ENCODE peak calls at places on chromosomes 13 and 19, in seven cellular contexts. One of them, this sample, is unnamed.

GRCh38 chr19:18896421-18896841 is 473 bp upstream of the CERS1 start:
- DNase-seq in CD14-positive monocyte: no peak
- DNase-seq in fibroblast of mammary gland: no peak
- DNase-seq in spleen: peak; percentile 61
- DNase-seq in dorsolateral prefrontal cortex: peak; percentile 59
- DNase-seq in WTC11: peak; percentile 25
- DNase-seq in left ventricle myocardium inferior: no peak
- DNase-seq in this sample: peak; percentile 43

GRCh38 chr13:100396771-100397170 is 191.8 kb downstream of the GGACT start:
- DNase-seq in fibroblast of mammary gland: no peak
- DNase-seq in WTC11: peak; percentile 59
- DNase-seq in left ventricle myocardium inferior: no peak
- DNase-seq in dorsolateral prefrontal cortex: no peak
- DNase-seq in CD14-positive monocyte: no peak
- DNase-seq in spleen: no peak
- DNase-seq in this sample: no peak

GRCh38 chr19:28541029-28541428 is 671.9 kb downstream of the UQCRFS1 start:
- DNase-seq in left ventricle myocardium inferior: no peak
- DNase-seq in WTC11: no peak
- DNase-seq in CD14-positive monocyte: no peak
- DNase-seq in fibroblast of mammary gland: no peak
- DNase-seq in spleen: no peak
- DNase-seq in dorsolateral prefrontal cortex: no peak
- DNase-seq in this sample: no peak

GRCh38 chr13:47426126-47426849 is 529.4 kb upstream of the HTR2A start:
- DNase-seq in WTC11: no peak
- DNase-seq in CD14-positive monocyte: no peak
- DNase-seq in spleen: no peak
- DNase-seq in left ventricle myocardium inferior: peak; percentile 16
- DNase-seq in fibroblast of mammary gland: peak; percentile 98
- DNase-seq in dorsolateral prefrontal cortex: peak; percentile 56
- DNase-seq in this sample: no peak

GRCh38 chr19:38362076-38362945 is 12.1 kb upstream of the PSMD8 start:
- DNase-seq in left ventricle myocardium inferior: peak; percentile 85
- DNase-seq in spleen: peak; percentile 91
- DNase-seq in fibroblast of mammary gland: peak; percentile 37
- DNase-seq in WTC11: peak; percentile 99
- DNase-seq in dorsolateral prefrontal cortex: no peak
- DNase-seq in CD14-positive monocyte: peak; percentile 69
- DNase-seq in this sample: peak; percentile 53

GRCh38 chr13:25214371-25215252 is 42.5 kb upstream of the AMER2 start:
- DNase-seq in dorsolateral prefrontal cortex: no peak
- DNase-seq in CD14-positive monocyte: no peak
- DNase-seq in spleen: no peak
- DNase-seq in WTC11: no peak
- DNase-seq in left ventricle myocardium inferior: no peak
- DNase-seq in fibroblast of mammary gland: peak; percentile 73
- DNase-seq in this sample: no peak

GRCh38 chr13:23751195-23751594 is 138.0 kb downstream of the MIPEP start:
- DNase-seq in WTC11: no peak
- DNase-seq in fibroblast of mammary gland: peak; percentile 15
- DNase-seq in CD14-positive monocyte: no peak
- DNase-seq in spleen: no peak
- DNase-seq in dorsolateral prefrontal cortex: no peak
- DNase-seq in left ventricle myocardium inferior: no peak
- DNase-seq in this sample: no peak

GRCh38 chr19:374886-375235 is 30.3 kb upstream of the MIER2 start:
- DNase-seq in dorsolateral prefrontal cortex: peak; percentile 6
- DNase-seq in spleen: no peak
- DNase-seq in fibroblast of mammary gland: no peak
- DNase-seq in CD14-positive monocyte: no peak
- DNase-seq in left ventricle myocardium inferior: no peak
- DNase-seq in WTC11: no peak
- DNase-seq in this sample: no peak

GRCh38 chr13:112643759-112644459 is 45.9 kb upstream of the ATP11A start:
- DNase-seq in dorsolateral prefrontal cortex: no peak
- DNase-seq in CD14-positive monocyte: no peak
- DNase-seq in WTC11: no peak
- DNase-seq in fibroblast of mammary gland: no peak
- DNase-seq in left ventricle myocardium inferior: no peak
- DNase-seq in spleen: peak; percentile 29
- DNase-seq in this sample: no peak

GRCh38 chr13:46297338-46297737 is 85.6 kb downstream of the LRRC63 start:
- DNase-seq in WTC11: no peak
- DNase-seq in CD14-positive monocyte: no peak
- DNase-seq in fibroblast of mammary gland: peak; percentile 15
- DNase-seq in left ventricle myocardium inferior: no peak
- DNase-seq in dorsolateral prefrontal cortex: no peak
- DNase-seq in spleen: no peak
- DNase-seq in this sample: no peak

GRCh38 chr13:110226051-110226562 is 80.8 kb downstream of the COL4A1 start:
- DNase-seq in CD14-positive monocyte: no peak
- DNase-seq in WTC11: no peak
- DNase-seq in left ventricle myocardium inferior: no peak
- DNase-seq in spleen: no peak
- DNase-seq in dorsolateral prefrontal cortex: no peak
- DNase-seq in fibroblast of mammary gland: no peak
- DNase-seq in this sample: no peak

GRCh38 chr13:113415825-113416224 is 37.5 kb downstream of the ADPRHL1 start:
- DNase-seq in dorsolateral prefrontal cortex: no peak
- DNase-seq in left ventricle myocardium inferior: no peak
- DNase-seq in WTC11: no peak
- DNase-seq in fibroblast of mammary gland: no peak
- DNase-seq in CD14-positive monocyte: no peak
- DNase-seq in spleen: no peak
- DNase-seq in this sample: no peak

GRCh38 chr13:71515639-71516038 is 351.4 kb downstream of the DACH1 start:
- DNase-seq in WTC11: no peak
- DNase-seq in fibroblast of mammary gland: no peak
- DNase-seq in CD14-positive monocyte: no peak
- DNase-seq in dorsolateral prefrontal cortex: no peak
- DNase-seq in spleen: no peak
- DNase-seq in left ventricle myocardium inferior: no peak
- DNase-seq in this sample: no peak

GRCh38 chr13:67438465-67438864 is 208.3 kb upstream of the PCDH9 start:
- DNase-seq in spleen: no peak
- DNase-seq in fibroblast of mammary gland: no peak
- DNase-seq in WTC11: no peak
- DNase-seq in dorsolateral prefrontal cortex: no peak
- DNase-seq in CD14-positive monocyte: no peak
- DNase-seq in left ventricle myocardium inferior: no peak
- DNase-seq in this sample: no peak

GRCh38 chr13:91372813-91373420 is 25.4 kb downstream of the MIR17HG start:
- DNase-seq in fibroblast of mammary gland: no peak
- DNase-seq in spleen: no peak
- DNase-seq in WTC11: no peak
- DNase-seq in dorsolateral prefrontal cortex: no peak
- DNase-seq in left ventricle myocardium inferior: no peak
- DNase-seq in CD14-positive monocyte: no peak
- DNase-seq in this sample: no peak

GRCh38 chr13:48318014-48318713 is 14.6 kb downstream of the RB1 start:
- DNase-seq in CD14-positive monocyte: no peak
- DNase-seq in left ventricle myocardium inferior: peak; percentile 28
- DNase-seq in fibroblast of mammary gland: no peak
- DNase-seq in spleen: peak; percentile 77
- DNase-seq in WTC11: no peak
- DNase-seq in dorsolateral prefrontal cortex: no peak
- DNase-seq in this sample: no peak

GRCh38 chr13:96650301-96650886 is 343.9 kb downstream of the OXGR1 start:
- DNase-seq in spleen: no peak
- DNase-seq in left ventricle myocardium inferior: no peak
- DNase-seq in WTC11: no peak
- DNase-seq in fibroblast of mammary gland: peak; percentile 89
- DNase-seq in dorsolateral prefrontal cortex: no peak
- DNase-seq in CD14-positive monocyte: no peak
- DNase-seq in this sample: no peak
- TF ChIP-seq CTCF in spleen: no peak
- TF ChIP-seq CTCF in left ventricle myocardium inferior: no peak
- TF ChIP-seq CTCF in WTC11: no peak
- TF ChIP-seq CTCF in fibroblast of mammary gland: peak; percentile 11
- TF ChIP-seq CTCF in dorsolateral prefrontal cortex: no peak
- TF ChIP-seq CTCF in CD14-positive monocyte: no peak
- TF ChIP-seq CTCF in this sample: no peak

GRCh38 chr19:35381318-35381717 is 10.4 kb downstream of the GPR42 start:
- DNase-seq in dorsolateral prefrontal cortex: no peak
- DNase-seq in CD14-positive monocyte: no peak
- DNase-seq in fibroblast of mammary gland: no peak
- DNase-seq in spleen: no peak
- DNase-seq in left ventricle myocardium inferior: no peak
- DNase-seq in WTC11: no peak
- DNase-seq in this sample: no peak

GRCh38 chr19:35381926-35382325 is 11.1 kb downstream of the GPR42 start:
- DNase-seq in WTC11: no peak
- DNase-seq in left ventricle myocardium inferior: no peak
- DNase-seq in fibroblast of mammary gland: no peak
- DNase-seq in dorsolateral prefrontal cortex: no peak
- DNase-seq in CD14-positive monocyte: no peak
- DNase-seq in spleen: no peak
- DNase-seq in this sample: no peak

GRCh38 chr19:35378356-35378755 is 7.5 kb downstream of the GPR42 start:
- DNase-seq in left ventricle myocardium inferior: no peak
- DNase-seq in spleen: no peak
- DNase-seq in dorsolateral prefrontal cortex: no peak
- DNase-seq in fibroblast of mammary gland: no peak
- DNase-seq in WTC11: no peak
- DNase-seq in CD14-positive monocyte: no peak
- DNase-seq in this sample: no peak

GRCh38 chr19:35380450-35381124 is 9.7 kb downstream of the GPR42 start:
- DNase-seq in fibroblast of mammary gland: no peak
- DNase-seq in WTC11: no peak
- DNase-seq in spleen: no peak
- DNase-seq in dorsolateral prefrontal cortex: no peak
- DNase-seq in left ventricle myocardium inferior: no peak
- DNase-seq in CD14-positive monocyte: no peak
- DNase-seq in this sample: no peak

GRCh38 chr19:35379992-35380391 is 9.1 kb downstream of the GPR42 start:
- DNase-seq in fibroblast of mammary gland: no peak
- DNase-seq in CD14-positive monocyte: no peak
- DNase-seq in dorsolateral prefrontal cortex: no peak
- DNase-seq in spleen: no peak
- DNase-seq in left ventricle myocardium inferior: no peak
- DNase-seq in WTC11: no peak
- DNase-seq in this sample: no peak
- TF ChIP-seq CTCF in fibroblast of mammary gland: no peak
- TF ChIP-seq CTCF in CD14-positive monocyte: no peak
- TF ChIP-seq CTCF in dorsolateral prefrontal cortex: no peak
- TF ChIP-seq CTCF in spleen: no peak
- TF ChIP-seq CTCF in left ventricle myocardium inferior: no peak
- TF ChIP-seq CTCF in WTC11: no peak
- TF ChIP-seq CTCF in this sample: no peak

GRCh38 chr19:5026706-5027273 is 57.9 kb downstream of the KDM4B start:
- DNase-seq in fibroblast of mammary gland: no peak
- DNase-seq in dorsolateral prefrontal cortex: no peak
- DNase-seq in spleen: peak; percentile 56
- DNase-seq in CD14-positive monocyte: no peak
- DNase-seq in WTC11: peak; percentile 56
- DNase-seq in left ventricle myocardium inferior: no peak
- DNase-seq in this sample: no peak
- TF ChIP-seq CTCF in fibroblast of mammary gland: peak; percentile 12
- TF ChIP-seq CTCF in dorsolateral prefrontal cortex: no peak
- TF ChIP-seq CTCF in spleen: no peak
- TF ChIP-seq CTCF in CD14-positive monocyte: no peak
- TF ChIP-seq CTCF in WTC11: peak; percentile 31
- TF ChIP-seq CTCF in left ventricle myocardium inferior: no peak
- TF ChIP-seq CTCF in this sample: no peak

GRCh38 chr19:48807590-48808308 is 3.1 kb downstream of the BCAT2 start:
- DNase-seq in WTC11: peak; percentile 44
- DNase-seq in CD14-positive monocyte: no peak
- DNase-seq in fibroblast of mammary gland: no peak
- DNase-seq in dorsolateral prefrontal cortex: no peak
- DNase-seq in left ventricle myocardium inferior: no peak
- DNase-seq in spleen: no peak
- DNase-seq in this sample: no peak
- TF ChIP-seq CTCF in WTC11: no peak
- TF ChIP-seq CTCF in CD14-positive monocyte: no peak
- TF ChIP-seq CTCF in fibroblast of mammary gland: no peak
- TF ChIP-seq CTCF in dorsolateral prefrontal cortex: no peak
- TF ChIP-seq CTCF in left ventricle myocardium inferior: no peak
- TF ChIP-seq CTCF in spleen: no peak
- TF ChIP-seq CTCF in this sample: no peak